ENCODE peak calls at places on chromosomes 5 and 9, in eight cellular contexts. D, F, O, L, A, M, Y and G are unnamed samples.

GRCh38 chr5:145697251-145698016 is 137.7 kb downstream of the PRELID2 start:
- DNase-seq in D (peak), F (no peak), O (no peak), L (no peak), A (peak), M (no peak), Y (no peak), G (peak)

GRCh38 chr9:134531251-134531970 is 110.2 kb upstream of the COL5A1 start:
- DNase-seq in D (no peak), F (no peak), O (no peak), L (no peak), A (no peak), M (no peak), Y (no peak), G (no peak)

GRCh38 chr5:149381986-149382338 is 2.9 kb upstream of the IL17B start:
- DNase-seq in D (peak), F (peak), O (peak), L (peak), A (peak), M (peak), Y (peak), G (peak)

GRCh38 chr9:123053711-123054110 is 20.2 kb downstream of the GPR21 start:
- DNase-seq in D (no peak), F (no peak), O (no peak), L (no peak), A (no peak), M (no peak), Y (no peak), G (no peak)

GRCh38 chr9:136644343-136644592 is 18.4 kb upstream of the EGFL7 start:
- DNase-seq in D (no peak), F (no peak), O (no peak), L (no peak), A (peak), M (no peak), Y (no peak), G (peak)

GRCh38 chr5:60323596-60323995 is 376.4 kb downstream of the DEPDC1B start:
- DNase-seq in D (peak), F (no peak), O (no peak), L (no peak), A (no peak), M (no peak), Y (no peak), G (no peak)

GRCh38 chr5:56490971-56491468 is 257.9 kb upstream of the ANKRD55 start:
- DNase-seq in D (no peak), F (no peak), O (no peak), L (peak), A (no peak), M (no peak), Y (no peak), G (no peak)

GRCh38 chr5:56123531-56124243 is 109.4 kb downstream of the ANKRD55 start:
- DNase-seq in D (peak), F (peak), O (no peak), L (no peak), A (peak), M (no peak), Y (no peak), G (peak)